ENCODE peak calls at places on chromosomes 3 and 15, in four cellular contexts. Y is IMR-90, I is heart left ventricle, P is mesothelial cell of epicardium. M is an unnamed sample.

GRCh38 chr3:191085091-191085490 is 114.0 kb upstream of the OSTN start:
- DNase-seq in Y (peak), I (no peak), P (no peak), M (no peak)

GRCh38 chr15:80202641-80203360 is 49.2 kb downstream of the CTXND1 start:
- DNase-seq in Y (no peak), I (no peak), P (no peak), M (no peak)

GRCh38 chr3:170949211-170949610 is 40.8 kb upstream of the EIF5A2 start:
- DNase-seq in Y (no peak), I (no peak), P (no peak), M (no peak)

GRCh38 chr3:98817546-98817945 is 54.4 kb downstream of the ST3GAL6 start:
- DNase-seq in Y (peak), I (no peak), P (no peak), M (no peak)

GRCh38 chr3:126065876-126066275 is 18.0 kb downstream of the SLC41A3 start:
- DNase-seq in Y (no peak), I (no peak), P (no peak), M (no peak)

GRCh38 chr15:63218114-63218808 is 28.9 kb downstream of the RAB8B start:
- DNase-seq in Y (peak), I (no peak), P (no peak), M (no peak)

GRCh38 chr15:51349156-51349844 is 7.8 kb downstream of the GLDN start:
- DNase-seq in Y (no peak), I (no peak), P (no peak), M (no peak)

GRCh38 chr3:15892828-15893227 is 95.0 kb upstream of the ANKRD28 start:
- DNase-seq in Y (peak), I (no peak), P (no peak), M (no peak)

GRCh38 chr3:194364652-194365434 is 4.7 kb downstream of the LRRC15 start:
- DNase-seq in Y (peak), I (peak), P (peak), M (no peak)

GRCh38 chr3:182962162-182962561 is 18.2 kb downstream of the DCUN1D1 start:
- DNase-seq in Y (no peak), I (no peak), P (no peak), M (no peak)

GRCh38 chr3:28033059-28033784 is 208.2 kb upstream of the CMC1 start:
- DNase-seq in Y (no peak), I (no peak), P (no peak), M (no peak)

GRCh38 chr15:31327674-31328424 is 1.2 kb downstream of the KLF13 start:
- DNase-seq in Y (peak), I (peak), P (peak), M (peak)

GRCh38 chr3:192246847-192247520 is 480.4 kb downstream of the FGF12 start:
- DNase-seq in Y (no peak), I (no peak), P (no peak), M (no peak)

GRCh38 chr3:71987089-71987735 is 202.3 kb upstream of the PROK2 start:
- DNase-seq in Y (peak), I (no peak), P (no peak), M (no peak)

GRCh38 chr15:94322141-94322540 is 90.8 kb downstream of the MCTP2 start:
- DNase-seq in Y (peak), I (no peak), P (no peak), M (no peak)

GRCh38 chr15:88986949-88987589 is 73.9 kb upstream of the MFGE8 start:
- DNase-seq in Y (no peak), I (no peak), P (no peak), M (no peak)
- TF ChIP-seq CTCF in Y (no peak), I (no peak), P (no peak), M (peak)

GRCh38 chr3:36701249-36701572 is 63.1 kb downstream of the DCLK3 start:
- DNase-seq in Y (no peak), I (no peak), P (no peak), M (no peak)
- TF ChIP-seq CTCF in Y (no peak), I (no peak), P (no peak), M (no peak)

DNA sequence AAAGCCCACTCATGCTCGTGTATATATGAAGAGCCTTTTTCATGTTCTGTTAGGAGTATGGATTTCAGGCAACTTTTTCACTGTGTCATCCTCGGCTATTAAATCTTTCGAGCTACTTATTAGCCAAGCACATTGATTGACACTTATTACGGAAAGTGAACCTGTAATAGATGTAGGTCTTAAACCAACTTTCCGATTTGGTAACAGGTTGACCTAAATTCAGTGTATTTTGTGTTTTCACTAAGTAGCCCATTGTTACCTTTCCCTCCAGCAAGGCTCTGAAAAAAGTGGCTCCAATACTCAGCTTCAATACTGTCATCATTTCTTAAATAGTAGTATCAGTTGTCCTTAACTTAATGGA is 1.7 kb downstream of the PAK2 start:
- DNase-seq in Y (no peak), I (no peak), P (no peak), M (no peak)
- TF ChIP-seq CTCF in Y (no peak), I (no peak), P (no peak), M (no peak)

GRCh38 chr3:159586587-159587202 is 401.9 kb upstream of the IL12A start:
- DNase-seq in Y (peak), I (no peak), P (peak), M (peak)
- TF ChIP-seq CTCF in Y (peak), I (peak), P (peak), M (peak)

GRCh38 chr3:173789530-173789929 is 392.0 kb downstream of the NLGN1 start:
- DNase-seq in Y (peak), I (no peak), P (no peak), M (no peak)

DNA sequence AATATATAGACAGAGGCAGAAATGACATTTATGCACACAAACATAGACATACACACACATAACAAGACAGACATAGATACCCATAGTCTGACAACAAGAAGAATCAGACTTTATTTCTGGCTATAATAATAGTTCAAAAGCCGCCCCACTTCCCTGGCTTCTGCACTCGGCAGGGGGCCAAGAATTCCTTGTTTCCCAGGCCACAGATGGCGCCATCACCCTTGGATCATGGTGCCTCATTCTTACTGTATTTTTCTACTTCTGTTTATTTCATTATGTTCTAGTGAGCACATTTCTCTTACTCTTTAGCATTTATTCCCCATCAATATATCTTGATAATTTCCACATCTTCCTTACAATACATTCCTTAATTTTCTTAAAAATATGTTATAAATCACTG is 387.5 kb downstream of the NLGN1 start:
- DNase-seq in Y (no peak), I (no peak), P (no peak), M (no peak)
- TF ChIP-seq CTCF in Y (no peak), I (no peak), P (no peak), M (no peak)

DNA sequence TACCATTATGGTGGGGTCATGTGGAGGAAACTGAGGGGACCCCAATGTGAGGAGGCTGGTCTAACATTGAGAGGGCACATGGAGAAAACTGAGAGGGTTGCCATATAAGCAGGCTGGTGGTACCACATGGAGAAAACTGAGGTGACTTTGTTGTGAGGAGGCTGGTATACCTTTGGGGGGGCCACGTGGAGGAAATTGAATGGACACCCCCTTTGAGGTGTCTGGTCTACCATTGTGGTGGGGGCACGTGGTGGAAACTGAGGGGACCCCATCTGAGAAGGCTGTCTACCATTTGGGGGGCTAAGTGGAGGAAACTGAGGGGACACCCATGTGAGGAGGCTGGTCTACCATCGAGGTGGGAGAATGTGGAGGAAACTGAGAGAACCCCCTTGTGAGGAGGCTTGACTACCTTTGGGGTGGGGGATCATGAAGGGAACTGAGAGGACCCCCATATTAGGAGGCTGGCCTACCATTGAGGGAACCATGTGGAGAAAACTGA is 163.8 kb downstream of the FBLN2 start:
- DNase-seq in Y (no peak), I (peak), P (peak), M (peak)
- TF ChIP-seq CTCF in Y (no peak), I (no peak), P (no peak), M (no peak)

DNA sequence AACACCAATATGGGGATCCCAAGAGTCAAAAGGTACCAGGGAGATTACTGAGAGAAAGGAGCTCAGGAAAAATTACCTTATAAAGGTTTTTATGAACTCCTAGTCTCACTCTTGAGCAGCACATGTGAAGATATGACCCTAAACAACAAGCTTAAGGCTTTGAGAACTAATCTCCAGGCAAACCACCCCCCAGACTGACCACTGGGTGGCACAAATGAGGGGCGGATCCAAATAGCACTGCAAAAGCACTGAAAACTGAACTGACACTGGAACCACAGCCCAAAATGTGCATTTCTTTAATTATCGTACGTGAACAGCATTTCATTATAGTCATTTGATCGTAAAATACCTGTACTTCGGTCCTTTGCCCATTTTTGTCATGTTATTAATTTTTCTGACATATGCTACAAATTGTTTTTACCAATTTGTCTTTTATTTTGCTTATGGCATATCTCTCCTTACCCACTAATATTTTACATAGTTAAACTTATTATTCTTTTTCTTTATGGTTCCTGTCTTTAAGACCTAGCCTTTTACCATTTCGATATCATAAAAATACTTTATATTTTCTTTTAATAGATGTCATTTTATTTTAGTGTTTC is 31.5 kb upstream of the TFDP2 start:
- DNase-seq in Y (peak), I (no peak), P (no peak), M (no peak)
- TF ChIP-seq CTCF in Y (peak), I (peak), P (peak), M (peak)

DNA sequence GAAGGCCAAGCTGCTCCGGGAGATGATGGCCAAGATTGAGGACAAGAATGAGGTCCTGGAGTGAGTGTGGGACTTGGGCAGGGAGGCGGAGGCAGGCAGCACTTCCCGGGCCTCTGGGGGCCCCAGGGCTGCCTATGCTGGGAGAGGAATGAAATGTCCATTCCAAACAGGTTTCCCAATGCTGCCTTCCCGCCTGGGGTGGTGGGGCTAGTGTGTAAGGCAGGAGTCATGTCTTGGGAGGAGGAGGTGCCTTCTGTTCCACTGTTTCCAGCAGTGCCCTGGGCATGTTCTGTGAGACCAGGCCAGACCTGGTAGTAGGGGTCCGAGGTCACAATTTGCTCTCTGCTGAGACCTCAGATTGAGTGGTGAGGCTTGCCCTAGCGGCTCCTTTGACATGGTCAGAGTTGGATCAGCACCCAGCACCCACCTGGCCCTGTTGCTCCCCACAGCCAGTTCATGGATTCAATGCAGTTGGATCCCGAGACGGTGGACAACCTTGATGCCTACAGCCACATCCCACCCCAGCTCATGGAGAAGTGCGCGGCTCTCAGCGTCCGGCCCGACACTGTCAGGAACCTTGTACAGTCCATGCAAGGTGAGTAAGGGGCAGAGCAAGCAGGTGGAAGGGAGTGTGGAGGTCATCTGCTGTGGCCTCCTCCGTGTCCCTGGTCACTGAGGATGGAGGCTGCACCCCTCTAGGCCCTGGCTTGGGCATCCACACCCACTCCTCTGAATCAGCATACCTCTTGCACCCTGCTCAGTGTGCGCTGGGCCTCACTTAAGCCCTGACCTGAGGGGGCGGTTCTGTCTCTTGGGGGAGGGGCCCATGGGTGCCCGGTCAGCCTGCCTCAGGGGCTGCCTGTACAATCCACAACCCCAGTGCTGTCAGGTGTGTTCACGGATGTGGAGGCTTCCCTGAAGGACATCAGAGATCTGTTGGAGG is 27.3 kb downstream of the PTPN23 start:
- DNase-seq in Y (no peak), I (no peak), P (no peak), M (no peak)
- TF ChIP-seq CTCF in Y (no peak), I (no peak), P (no peak), M (no peak)

M was measured in progenitor cell of endocrine pancreas.